ENCODE peak calls at places on chromosomes 1 and 21, in nine cellular contexts. F is IMR-90; M is CD4-positive, CD25-positive, alpha-beta regulatory T cell; J is upper lobe of right lung; L is fibroblast of lung; N is CD8-positive, alpha-beta memory T cell; Q is mammary epithelial cell; E is cardiac muscle cell; B is A549. V is an unnamed sample.

GRCh38 chr1:55848906-55849305 is 633.7 kb upstream of the USP24 start:
- DNase-seq in N (no peak), E (no peak), F (peak; percentile 73), B (peak; percentile 11), L (peak; percentile 66), Q (peak; percentile 20), J (no peak), M (no peak), V (no peak)

GRCh38 chr1:67159233-67159632 is 7.0 kb upstream of the IL23R start:
- DNase-seq in L (no peak), M (no peak), E (no peak), B (no peak), J (no peak), F (no peak), N (no peak), Q (peak; percentile 79), V (peak; percentile 69)

GRCh38 chr1:66276229-66276628 is 257.7 kb upstream of the SGIP1 start:
- DNase-seq in B (no peak), F (no peak), J (no peak), M (no peak), L (no peak), E (no peak), Q (no peak), N (no peak), V (no peak)

GRCh38 chr1:2085080-2085479 is 34.9 kb downstream of the PRKCZ start:
- DNase-seq in N (no peak), J (no peak), M (no peak), Q (no peak), F (no peak), E (no peak), B (no peak), L (no peak), V (no peak)

GRCh38 chr1:29986986-29987385 is 736.4 kb downstream of the MATN1 start:
- DNase-seq in J (no peak), N (no peak), L (no peak), F (no peak), Q (no peak), E (peak; percentile 37), M (no peak), B (no peak), V (no peak)

GRCh38 chr1:66383168-66383567 is 150.8 kb upstream of the SGIP1 start:
- DNase-seq in Q (no peak), M (no peak), B (no peak), N (no peak), E (no peak), F (peak; percentile 13), L (no peak), J (no peak), V (no peak)

GRCh38 chr1:168751195-168751650 is 22.2 kb upstream of the DPT start:
- DNase-seq in F (no peak), M (no peak), B (peak; percentile 16), L (no peak), N (no peak), Q (no peak), J (no peak), E (no peak), V (no peak)

GRCh38 chr1:109161836-109162606 is 48.1 kb downstream of the ELAPOR1 start:
- DNase-seq in L (peak; percentile 89), F (peak; percentile 89), M (no peak), Q (peak; percentile 84), J (peak; percentile 73), N (peak; percentile 5), B (no peak), E (no peak), V (peak; percentile 49)

GRCh38 chr21:15444118-15444960 is 285.4 kb upstream of the USP25 start:
- DNase-seq in E (no peak), M (no peak), J (no peak), N (no peak), Q (no peak), B (peak; percentile 98), L (no peak), F (no peak), V (no peak)

GRCh38 chr1:52037402-52037814 is 3.8 kb upstream of the KTI12 start:
- DNase-seq in M (no peak), Q (no peak), J (no peak), E (no peak), N (no peak), F (peak; percentile 77), L (peak; percentile 60), B (peak; percentile 48), V (no peak)

GRCh38 chr1:152034654-152035405 is 2.0 kb downstream of the S100A11 start:
- DNase-seq in Q (peak; percentile 82), F (peak; percentile 59), E (peak; percentile 54), L (peak; percentile 62), M (peak; percentile 37), B (peak; percentile 86), J (no peak), N (peak; percentile 53), V (no peak)

GRCh38 chr1:2945821-2946231 is 75.4 kb upstream of the ACTRT2 start:
- DNase-seq in J (peak; percentile 46), E (no peak), M (no peak), N (no peak), B (no peak), Q (no peak), F (no peak), L (no peak), V (no peak)

GRCh38 chr1:29984107-29984506 is 739.3 kb downstream of the MATN1 start:
- DNase-seq in F (no peak), E (no peak), N (no peak), L (no peak), J (no peak), B (no peak), Q (no peak), M (no peak), V (no peak)

GRCh38 chr21:16072176-16072575 is 342.4 kb downstream of the USP25 start:
- DNase-seq in F (no peak), B (no peak), L (no peak), N (no peak), Q (no peak), E (no peak), J (no peak), M (no peak), V (no peak)

DNA sequence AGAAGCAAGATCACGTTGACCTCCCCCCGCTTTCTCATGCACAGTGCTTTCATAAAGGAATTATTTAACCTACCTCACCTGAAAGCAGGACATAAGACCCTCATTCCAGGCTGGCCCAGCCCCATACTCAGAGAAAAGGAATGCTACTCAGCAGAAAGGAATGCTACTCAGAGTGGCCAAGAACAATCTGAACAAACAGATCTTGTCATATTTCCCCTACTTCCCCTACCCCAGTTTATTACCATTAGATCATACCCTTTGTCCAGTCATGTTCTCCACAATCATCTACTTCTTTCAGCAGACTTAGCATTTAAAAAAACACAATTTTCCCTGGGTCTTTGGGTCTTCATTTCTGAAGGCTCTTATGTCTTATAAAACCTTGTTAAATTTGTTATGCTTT is 89.8 kb downstream of the SLC16A1 start:
- DNase-seq in Q (peak; percentile 67), N (no peak), J (no peak), M (no peak), L (peak; percentile 81), B (peak; percentile 52), E (no peak), F (peak; percentile 82), V (peak; percentile 37)
- H3K27ac ChIP-seq in Q (peak overlapping the region; percentile 68), N (no peak overlapping the region), J (no peak overlapping the region), M (no peak overlapping the region), L (no peak overlapping the region), B (peak overlapping the region; percentile 26), E (no peak overlapping the region), F (no peak overlapping the region), V (peak overlapping the region; percentile 88)

GRCh38 chr1:101004666-101005065 is 20.9 kb downstream of the DPH5 start:
- DNase-seq in Q (no peak), F (peak; percentile 64), J (no peak), B (no peak), M (no peak), L (peak; percentile 91), E (no peak), N (no peak), V (no peak)

GRCh38 chr1:101005191-101005590 is 20.4 kb downstream of the DPH5 start:
- DNase-seq in L (no peak), Q (no peak), E (no peak), J (no peak), B (no peak), M (no peak), F (no peak), N (no peak), V (no peak)

GRCh38 chr1:101005871-101006270 is 19.7 kb downstream of the DPH5 start:
- DNase-seq in B (no peak), F (peak; percentile 10), Q (no peak), M (no peak), L (peak; percentile 81), E (no peak), J (no peak), N (no peak), V (no peak)

GRCh38 chr1:101006553-101006952 is 19.0 kb downstream of the DPH5 start:
- DNase-seq in F (peak; percentile 64), N (no peak), B (no peak), M (no peak), J (no peak), E (no peak), Q (no peak), L (peak; percentile 84), V (no peak)

GRCh38 chr1:101008229-101008628 is 17.4 kb downstream of the DPH5 start:
- DNase-seq in J (no peak), F (peak; percentile 53), B (no peak), L (peak; percentile 40), E (no peak), Q (no peak), N (no peak), M (no peak), V (no peak)
- H3K27ac ChIP-seq in J (no peak overlapping the region), F (no peak overlapping the region), B (no peak overlapping the region), L (no peak overlapping the region), E (no peak overlapping the region), Q (no peak overlapping the region), N (no peak overlapping the region), M (no peak overlapping the region), V (no peak overlapping the region)

GRCh38 chr1:203619091-203619780 is 7.4 kb upstream of the ATP2B4 start:
- DNase-seq in B (no peak), M (no peak), F (no peak), N (no peak), J (no peak), E (no peak), L (no peak), Q (no peak), V (no peak)
- H3K27ac ChIP-seq in B (no peak overlapping the region), M (no peak overlapping the region), F (no peak overlapping the region), N (no peak overlapping the region), J (no peak overlapping the region), E (no peak overlapping the region), L (no peak overlapping the region), Q (no peak overlapping the region), V (no peak overlapping the region)

GRCh38 chr1:44780583-44781121 is 5.3 kb downstream of the RPS8 start:
- DNase-seq in L (no peak), J (no peak), N (no peak), M (no peak), Q (no peak), F (no peak), E (no peak), B (no peak), V (no peak)

GRCh38 chr1:44777969-44778635 is 2.8 kb downstream of the RPS8 start:
- DNase-seq in M (no peak), J (no peak), L (no peak), E (no peak), Q (no peak), B (no peak), F (no peak), N (no peak), V (no peak)

GRCh38 chr1:44777547-44777946 is 2.2 kb downstream of the RPS8 start:
- DNase-seq in Q (no peak), E (no peak), L (no peak), J (no peak), B (no peak), M (no peak), F (no peak), N (no peak), V (no peak)

GRCh38 chr1:44776749-44777068 is 1.4 kb downstream of the RPS8 start:
- DNase-seq in L (no peak), Q (no peak), N (no peak), F (no peak), J (no peak), E (no peak), B (no peak), M (no peak), V (no peak)

GRCh38 chr1:44778705-44779576 is 3.6 kb downstream of the RPS8 start:
- DNase-seq in J (no peak), M (no peak), E (no peak), B (no peak), L (no peak), F (no peak), N (no peak), Q (no peak), V (no peak)
- H3K27ac ChIP-seq in J (no peak overlapping the region), M (peak overlapping the region; percentile 89), E (peak overlapping the region; percentile 97), B (no peak overlapping the region), L (no peak overlapping the region), F (no peak overlapping the region), N (no peak overlapping the region), Q (no peak overlapping the region), V (peak overlapping the region; percentile 89)

V was measured in epithelial cell of prostate.